ENCODE peak calls at places on chromosome 1, in six cellular contexts. J is tibial nerve, B is sigmoid colon, Q is lower leg skin, C is stomach, A is H9. U is an unnamed sample.

GRCh38 chr1:19640363-19641316 is 3.5 kb upstream of the NBL1 start:
- DNase-seq in J (no peak), B (peak; percentile 62), Q (no peak), C (peak; percentile 56), A (peak; percentile 77), U (no peak)

GRCh38 chr1:80054129-80054528 is 1047.6 kb upstream of the ADGRL4 start:
- DNase-seq in J (no peak), B (peak; percentile 45), Q (no peak), C (no peak), A (no peak), U (no peak)

GRCh38 chr1:97170296-97170695 is 448.7 kb downstream of the PTBP2 start:
- DNase-seq in J (no peak), B (no peak), Q (no peak), C (no peak), A (no peak), U (no peak)

GRCh38 chr1:40944326-40944725 is 35.2 kb upstream of the CTPS1 start:
- DNase-seq in J (peak; percentile 48), B (peak; percentile 86), Q (no peak), C (no peak), A (no peak), U (no peak)

GRCh38 chr1:91830242-91831131 is 55.5 kb downstream of the TGFBR3 start:
- DNase-seq in J (peak; percentile 61), B (peak; percentile 85), Q (no peak), C (no peak), A (no peak), U (no peak)

GRCh38 chr1:201537966-201538617 is 835 bp upstream of the NAV1 start:
- DNase-seq in J (no peak), B (no peak), Q (no peak), C (no peak), A (peak; percentile 56), U (no peak)

GRCh38 chr1:154686507-154686906 is 78.5 kb upstream of the ADAR start:
- DNase-seq in J (no peak), B (no peak), Q (no peak), C (no peak), A (no peak), U (no peak)

GRCh38 chr1:107525961-107526360 is 385.1 kb downstream of the NTNG1 start:
- DNase-seq in J (no peak), B (no peak), Q (no peak), C (no peak), A (no peak), U (no peak)

GRCh38 chr1:221097479-221098281 is 218.4 kb downstream of the HLX start:
- DNase-seq in J (peak; percentile 43), B (no peak), Q (no peak), C (no peak), A (no peak), U (no peak)

GRCh38 chr1:227946624-227947424 is 908 bp downstream of the WNT9A start:
- DNase-seq in J (peak; percentile 61), B (peak; percentile 92), Q (no peak), C (peak; percentile 88), A (peak; percentile 85), U (peak; percentile 72)

GRCh38 chr1:213947200-213947775 is 40.5 kb upstream of the PROX1 start:
- DNase-seq in J (no peak), B (no peak), Q (no peak), C (peak; percentile 45), A (peak; percentile 39), U (no peak)

GRCh38 chr1:52348704-52349301 is 17.2 kb downstream of the CC2D1B start:
- DNase-seq in J (no peak), B (no peak), Q (no peak), C (no peak), A (peak; percentile 81), U (no peak)

GRCh38 chr1:231949277-231950122 is 322.9 kb downstream of the DISC1 start:
- DNase-seq in J (peak; percentile 38), B (peak; percentile 70), Q (peak; percentile 23), C (no peak), A (peak; percentile 73), U (no peak)

GRCh38 chr1:25757846-25758185 is 42.2 kb upstream of the SELENON start:
- DNase-seq in J (no peak), B (no peak), Q (no peak), C (no peak), A (no peak), U (no peak)

GRCh38 chr1:198632007-198632406 is 6.8 kb upstream of the PTPRC start:
- DNase-seq in J (no peak), B (no peak), Q (no peak), C (no peak), A (no peak), U (no peak)

GRCh38 chr1:154609398-154610380 is 1.7 kb upstream of the ADAR start:
- DNase-seq in J (no peak), B (no peak), Q (no peak), C (no peak), A (peak; percentile 90), U (no peak)

GRCh38 chr1:17185485-17185860 is 19.5 kb upstream of the PADI1 start:
- DNase-seq in J (no peak), B (no peak), Q (no peak), C (no peak), A (no peak), U (no peak)

GRCh38 chr1:66375125-66375524 is 158.8 kb upstream of the SGIP1 start:
- DNase-seq in J (no peak), B (no peak), Q (no peak), C (no peak), A (no peak), U (no peak)

GRCh38 chr1:163834778-163835177 is 513.0 kb downstream of the NUF2 start:
- DNase-seq in J (no peak), B (no peak), Q (no peak), C (no peak), A (no peak), U (no peak)

GRCh38 chr1:46153732-46154131 is 21.2 kb upstream of the TSPAN1 start:
- DNase-seq in J (no peak), B (no peak), Q (no peak), C (no peak), A (no peak), U (no peak)

GRCh38 chr1:117570988-117571409 is 34.8 kb upstream of the TENT5C start:
- DNase-seq in J (no peak), B (no peak), Q (no peak), C (peak; percentile 76), A (peak; percentile 52), U (no peak)

GRCh38 chr1:175203570-175203969 is 11.0 kb upstream of the KIAA0040 start:
- DNase-seq in J (no peak), B (no peak), Q (no peak), C (no peak), A (no peak), U (no peak)

GRCh38 chr1:179754031-179754624 is 11.0 kb downstream of the FAM163A start:
- DNase-seq in J (no peak), B (no peak), Q (no peak), C (no peak), A (no peak), U (no peak)

GRCh38 chr1:205568135-205568468 is 63.6 kb downstream of the CDK18 start:
- DNase-seq in J (no peak), B (peak; percentile 13), Q (no peak), C (peak; percentile 26), A (no peak), U (no peak)

GRCh38 chr1:205569411-205570172 is 62.2 kb downstream of the ELK4 start:
- DNase-seq in J (no peak), B (peak; percentile 59), Q (no peak), C (peak; percentile 41), A (no peak), U (no peak)

GRCh38 chr1:205567716-205568115 is 63.2 kb downstream of the CDK18 start:
- DNase-seq in J (no peak), B (peak; percentile 55), Q (no peak), C (peak; percentile 24), A (no peak), U (no peak)

GRCh38 chr1:205570173-205570501 is 61.7 kb downstream of the ELK4 start:
- DNase-seq in J (no peak), B (peak; percentile 51), Q (no peak), C (peak; percentile 25), A (no peak), U (no peak)

GRCh38 chr1:205568469-205569361 is 63.1 kb downstream of the ELK4 start:
- DNase-seq in J (no peak), B (peak; percentile 66), Q (no peak), C (peak; percentile 45), A (no peak), U (no peak)
- TF ChIP-seq CTCF in J (peak; percentile 6), B (no peak), Q (no peak), C (no peak), A (no peak), U (no peak)

GRCh38 chr1:236773919-236774318 is 21.2 kb upstream of the MTR start:
- DNase-seq in J (no peak), B (no peak), Q (no peak), C (no peak), A (no peak), U (no peak)

GRCh38 chr1:236779312-236779711 is 15.8 kb upstream of the MTR start:
- DNase-seq in J (no peak), B (no peak), Q (no peak), C (no peak), A (no peak), U (no peak)

GRCh38 chr1:236774926-236775325 is 20.2 kb upstream of the MTR start:
- DNase-seq in J (no peak), B (no peak), Q (no peak), C (no peak), A (no peak), U (no peak)
- TF ChIP-seq CTCF in J (no peak), B (no peak), Q (no peak), C (no peak), A (peak; percentile 63), U (no peak)

GRCh38 chr1:39130297-39130696 is 74.2 kb upstream of the MACF1 start:
- DNase-seq in J (no peak), B (no peak), Q (no peak), C (no peak), A (no peak), U (no peak)

GRCh38 chr1:39131940-39132339 is 72.6 kb upstream of the MACF1 start:
- DNase-seq in J (no peak), B (no peak), Q (no peak), C (no peak), A (no peak), U (no peak)

GRCh38 chr1:39133340-39133684 is 71.2 kb upstream of the MACF1 start:
- DNase-seq in J (no peak), B (no peak), Q (no peak), C (no peak), A (no peak), U (no peak)

GRCh38 chr1:39134768-39135333 is 69.6 kb upstream of the MACF1 start:
- DNase-seq in J (no peak), B (no peak), Q (no peak), C (no peak), A (no peak), U (no peak)

GRCh38 chr1:39132505-39133339 is 71.8 kb upstream of the MACF1 start:
- DNase-seq in J (no peak), B (peak; percentile 79), Q (peak; percentile 68), C (peak; percentile 82), A (peak; percentile 95), U (peak; percentile 25)
- TF ChIP-seq CTCF in J (no peak), B (no peak), Q (no peak), C (peak; percentile 35), A (peak; percentile 70), U (no peak)

DNA sequence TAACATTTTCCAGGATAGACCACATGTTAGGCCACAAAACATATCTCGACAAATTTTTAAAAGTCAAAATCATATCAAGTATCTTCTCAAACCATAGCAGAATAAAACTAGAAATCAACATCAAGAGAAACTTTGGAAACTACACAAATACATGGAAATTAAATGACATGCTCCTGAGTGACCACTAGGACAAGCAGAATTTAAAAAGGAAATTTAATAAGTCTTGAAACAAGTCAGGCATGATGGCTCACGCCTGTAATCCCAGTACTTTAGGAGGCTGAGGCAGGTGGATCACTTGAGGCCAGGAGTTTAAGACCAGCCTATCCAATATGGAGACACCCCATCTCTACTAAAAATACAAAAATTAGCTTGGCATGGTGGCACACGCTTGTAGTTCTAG is 26.4 kb upstream of the UTS2 start:
- DNase-seq in J (no peak), B (no peak), Q (no peak), C (no peak), A (no peak), U (no peak)
- TF ChIP-seq CTCF in J (no peak), B (no peak), Q (no peak), C (no peak), A (peak; percentile 36), U (peak; percentile 59)

U was measured in mesothelial cell of epicardium.